ENCODE peak calls at places on chromosomes 6 and 20, in eight cellular contexts. One of them, this sample, is unnamed.

GRCh38 chr6:134247271-134247833 is 70.6 kb downstream of the SGK1 start:
- DNase-seq in astrocyte: no peak
- DNase-seq in NAMALWA: peak
- DNase-seq in H9: no peak
- DNase-seq in HEK293T: no peak
- DNase-seq in HT1080: no peak
- DNase-seq in stimulated activated CD4-positive, alpha-beta T cell treated with anti-CD3 and anti-CD28 coated beads, TNF-alpha, amount 100 ng/mL, for 4 hours: peak
- DNase-seq in KBM-7: no peak
- DNase-seq in this sample: no peak

GRCh38 chr20:33192912-33193501 is 24.1 kb upstream of the BPIFA3 start:
- DNase-seq in astrocyte: no peak
- DNase-seq in NAMALWA: no peak
- DNase-seq in H9: no peak
- DNase-seq in HEK293T: no peak
- DNase-seq in HT1080: no peak
- DNase-seq in stimulated activated CD4-positive, alpha-beta T cell treated with anti-CD3 and anti-CD28 coated beads, TNF-alpha, amount 100 ng/mL, for 4 hours: no peak
- DNase-seq in KBM-7: no peak
- DNase-seq in this sample: no peak

GRCh38 chr6:6604566-6604965 is 16.0 kb downstream of the LY86 start:
- DNase-seq in astrocyte: no peak
- DNase-seq in NAMALWA: no peak
- DNase-seq in H9: no peak
- DNase-seq in HEK293T: no peak
- DNase-seq in HT1080: no peak
- DNase-seq in stimulated activated CD4-positive, alpha-beta T cell treated with anti-CD3 and anti-CD28 coated beads, TNF-alpha, amount 100 ng/mL, for 4 hours: no peak
- DNase-seq in KBM-7: no peak
- DNase-seq in this sample: no peak

GRCh38 chr6:131129657-131130545 is 5.4 kb upstream of the AKAP7 start:
- DNase-seq in astrocyte: no peak
- DNase-seq in NAMALWA: no peak
- DNase-seq in H9: no peak
- DNase-seq in HEK293T: no peak
- DNase-seq in HT1080: no peak
- DNase-seq in stimulated activated CD4-positive, alpha-beta T cell treated with anti-CD3 and anti-CD28 coated beads, TNF-alpha, amount 100 ng/mL, for 4 hours: no peak
- DNase-seq in KBM-7: peak
- DNase-seq in this sample: no peak

GRCh38 chr6:45837541-45838200 is 178.0 kb downstream of the CLIC5 start:
- DNase-seq in astrocyte: no peak
- DNase-seq in NAMALWA: no peak
- DNase-seq in H9: no peak
- DNase-seq in HEK293T: no peak
- DNase-seq in HT1080: no peak
- DNase-seq in stimulated activated CD4-positive, alpha-beta T cell treated with anti-CD3 and anti-CD28 coated beads, TNF-alpha, amount 100 ng/mL, for 4 hours: no peak
- DNase-seq in KBM-7: no peak
- DNase-seq in this sample: no peak

GRCh38 chr20:20920433-20920832 is 185.7 kb downstream of the LINC00237 start:
- DNase-seq in astrocyte: no peak
- DNase-seq in NAMALWA: no peak
- DNase-seq in H9: no peak
- DNase-seq in HEK293T: no peak
- DNase-seq in HT1080: no peak
- DNase-seq in stimulated activated CD4-positive, alpha-beta T cell treated with anti-CD3 and anti-CD28 coated beads, TNF-alpha, amount 100 ng/mL, for 4 hours: no peak
- DNase-seq in KBM-7: no peak
- DNase-seq in this sample: no peak

GRCh38 chr6:24064106-24064505 is 61.9 kb upstream of the NRSN1 start:
- DNase-seq in astrocyte: no peak
- DNase-seq in NAMALWA: peak
- DNase-seq in H9: no peak
- DNase-seq in HEK293T: peak
- DNase-seq in HT1080: peak
- DNase-seq in stimulated activated CD4-positive, alpha-beta T cell treated with anti-CD3 and anti-CD28 coated beads, TNF-alpha, amount 100 ng/mL, for 4 hours: no peak
- DNase-seq in KBM-7: peak
- DNase-seq in this sample: no peak

GRCh38 chr20:63230800-63231268 is 4.9 kb upstream of the BIRC7 start:
- DNase-seq in astrocyte: peak
- DNase-seq in NAMALWA: no peak
- DNase-seq in H9: peak
- DNase-seq in HEK293T: peak
- DNase-seq in HT1080: no peak
- DNase-seq in stimulated activated CD4-positive, alpha-beta T cell treated with anti-CD3 and anti-CD28 coated beads, TNF-alpha, amount 100 ng/mL, for 4 hours: no peak
- DNase-seq in KBM-7: peak
- DNase-seq in this sample: peak

GRCh38 chr6:107784669-107785068 is 39.4 kb downstream of the SCML4 start:
- DNase-seq in astrocyte: peak
- DNase-seq in NAMALWA: no peak
- DNase-seq in H9: no peak
- DNase-seq in HEK293T: no peak
- DNase-seq in HT1080: no peak
- DNase-seq in stimulated activated CD4-positive, alpha-beta T cell treated with anti-CD3 and anti-CD28 coated beads, TNF-alpha, amount 100 ng/mL, for 4 hours: no peak
- DNase-seq in KBM-7: no peak
- DNase-seq in this sample: peak

GRCh38 chr20:41191562-41192500 is 54.5 kb downstream of the PLCG1 start:
- DNase-seq in astrocyte: no peak
- DNase-seq in NAMALWA: no peak
- DNase-seq in H9: no peak
- DNase-seq in HEK293T: no peak
- DNase-seq in HT1080: no peak
- DNase-seq in stimulated activated CD4-positive, alpha-beta T cell treated with anti-CD3 and anti-CD28 coated beads, TNF-alpha, amount 100 ng/mL, for 4 hours: no peak
- DNase-seq in KBM-7: no peak
- DNase-seq in this sample: no peak

GRCh38 chr6:170438402-170438753 is 114.7 kb downstream of the PSMB1 start:
- DNase-seq in astrocyte: peak
- DNase-seq in NAMALWA: peak
- DNase-seq in H9: peak
- DNase-seq in HEK293T: peak
- DNase-seq in HT1080: peak
- DNase-seq in stimulated activated CD4-positive, alpha-beta T cell treated with anti-CD3 and anti-CD28 coated beads, TNF-alpha, amount 100 ng/mL, for 4 hours: peak
- DNase-seq in KBM-7: no peak
- DNase-seq in this sample: peak

GRCh38 chr6:15533379-15534044 is 129.3 kb downstream of the DTNBP1 start:
- DNase-seq in astrocyte: no peak
- DNase-seq in NAMALWA: no peak
- DNase-seq in H9: peak
- DNase-seq in HEK293T: no peak
- DNase-seq in HT1080: no peak
- DNase-seq in stimulated activated CD4-positive, alpha-beta T cell treated with anti-CD3 and anti-CD28 coated beads, TNF-alpha, amount 100 ng/mL, for 4 hours: no peak
- DNase-seq in KBM-7: no peak
- DNase-seq in this sample: peak

GRCh38 chr6:144334150-144334708 is 49.1 kb downstream of the UTRN start:
- DNase-seq in astrocyte: no peak
- DNase-seq in NAMALWA: peak
- DNase-seq in H9: no peak
- DNase-seq in HEK293T: no peak
- DNase-seq in HT1080: no peak
- DNase-seq in stimulated activated CD4-positive, alpha-beta T cell treated with anti-CD3 and anti-CD28 coated beads, TNF-alpha, amount 100 ng/mL, for 4 hours: peak
- DNase-seq in KBM-7: peak
- DNase-seq in this sample: no peak

GRCh38 chr6:41208439-41209106 is 7.6 kb upstream of the TREML2 start:
- DNase-seq in astrocyte: no peak
- DNase-seq in NAMALWA: no peak
- DNase-seq in H9: no peak
- DNase-seq in HEK293T: no peak
- DNase-seq in HT1080: no peak
- DNase-seq in stimulated activated CD4-positive, alpha-beta T cell treated with anti-CD3 and anti-CD28 coated beads, TNF-alpha, amount 100 ng/mL, for 4 hours: no peak
- DNase-seq in KBM-7: no peak
- DNase-seq in this sample: no peak

GRCh38 chr6:49202923-49203322 is 260.1 kb downstream of the MMUT start:
- DNase-seq in astrocyte: no peak
- DNase-seq in NAMALWA: no peak
- DNase-seq in H9: no peak
- DNase-seq in HEK293T: no peak
- DNase-seq in HT1080: no peak
- DNase-seq in stimulated activated CD4-positive, alpha-beta T cell treated with anti-CD3 and anti-CD28 coated beads, TNF-alpha, amount 100 ng/mL, for 4 hours: no peak
- DNase-seq in KBM-7: no peak
- DNase-seq in this sample: no peak

GRCh38 chr6:47854996-47855395 is 73.2 kb downstream of the OPN5 start:
- DNase-seq in astrocyte: no peak
- DNase-seq in NAMALWA: no peak
- DNase-seq in H9: no peak
- DNase-seq in HEK293T: no peak
- DNase-seq in HT1080: no peak
- DNase-seq in stimulated activated CD4-positive, alpha-beta T cell treated with anti-CD3 and anti-CD28 coated beads, TNF-alpha, amount 100 ng/mL, for 4 hours: no peak
- DNase-seq in KBM-7: no peak
- DNase-seq in this sample: no peak

GRCh38 chr6:7758456-7758855 is 32.6 kb downstream of the BMP6 start:
- DNase-seq in astrocyte: peak
- DNase-seq in NAMALWA: no peak
- DNase-seq in H9: no peak
- DNase-seq in HEK293T: no peak
- DNase-seq in HT1080: peak
- DNase-seq in stimulated activated CD4-positive, alpha-beta T cell treated with anti-CD3 and anti-CD28 coated beads, TNF-alpha, amount 100 ng/mL, for 4 hours: no peak
- DNase-seq in KBM-7: no peak
- DNase-seq in this sample: no peak

GRCh38 chr6:159887146-159887545 is 3.6 kb upstream of the MAS1 start:
- DNase-seq in astrocyte: no peak
- DNase-seq in NAMALWA: no peak
- DNase-seq in H9: no peak
- DNase-seq in HEK293T: no peak
- DNase-seq in HT1080: no peak
- DNase-seq in stimulated activated CD4-positive, alpha-beta T cell treated with anti-CD3 and anti-CD28 coated beads, TNF-alpha, amount 100 ng/mL, for 4 hours: no peak
- DNase-seq in KBM-7: no peak
- DNase-seq in this sample: peak

GRCh38 chr6:119497988-119498727 is 148.6 kb upstream of the MAN1A1 start:
- DNase-seq in astrocyte: no peak
- DNase-seq in NAMALWA: no peak
- DNase-seq in H9: no peak
- DNase-seq in HEK293T: no peak
- DNase-seq in HT1080: no peak
- DNase-seq in stimulated activated CD4-positive, alpha-beta T cell treated with anti-CD3 and anti-CD28 coated beads, TNF-alpha, amount 100 ng/mL, for 4 hours: no peak
- DNase-seq in KBM-7: no peak
- DNase-seq in this sample: no peak

GRCh38 chr20:1567392-1568165 is 10.1 kb upstream of the SIRPD start:
- DNase-seq in astrocyte: peak
- DNase-seq in NAMALWA: no peak
- DNase-seq in H9: no peak
- DNase-seq in HEK293T: no peak
- DNase-seq in HT1080: peak
- DNase-seq in stimulated activated CD4-positive, alpha-beta T cell treated with anti-CD3 and anti-CD28 coated beads, TNF-alpha, amount 100 ng/mL, for 4 hours: no peak
- DNase-seq in KBM-7: peak
- DNase-seq in this sample: peak

GRCh38 chr6:111487656-111488055 is 4.6 kb upstream of the REV3L start:
- DNase-seq in astrocyte: peak
- DNase-seq in NAMALWA: peak
- DNase-seq in H9: no peak
- DNase-seq in HEK293T: no peak
- DNase-seq in HT1080: peak
- DNase-seq in stimulated activated CD4-positive, alpha-beta T cell treated with anti-CD3 and anti-CD28 coated beads, TNF-alpha, amount 100 ng/mL, for 4 hours: no peak
- DNase-seq in KBM-7: peak
- DNase-seq in this sample: no peak

GRCh38 chr6:1787109-1787466 is 177.4 kb downstream of the FOXC1 start:
- DNase-seq in astrocyte: no peak
- DNase-seq in NAMALWA: no peak
- DNase-seq in H9: no peak
- DNase-seq in HEK293T: peak
- DNase-seq in HT1080: no peak
- DNase-seq in stimulated activated CD4-positive, alpha-beta T cell treated with anti-CD3 and anti-CD28 coated beads, TNF-alpha, amount 100 ng/mL, for 4 hours: no peak
- DNase-seq in KBM-7: no peak
- DNase-seq in this sample: no peak

GRCh38 chr20:3857405-3857804 is 10.8 kb downstream of the MAVS start:
- DNase-seq in astrocyte: no peak
- DNase-seq in NAMALWA: no peak
- DNase-seq in H9: no peak
- DNase-seq in HEK293T: no peak
- DNase-seq in HT1080: no peak
- DNase-seq in stimulated activated CD4-positive, alpha-beta T cell treated with anti-CD3 and anti-CD28 coated beads, TNF-alpha, amount 100 ng/mL, for 4 hours: no peak
- DNase-seq in KBM-7: no peak
- DNase-seq in this sample: no peak

GRCh38 chr6:96450082-96450759 is 71.4 kb upstream of the UFL1 start:
- DNase-seq in astrocyte: no peak
- DNase-seq in NAMALWA: no peak
- DNase-seq in H9: no peak
- DNase-seq in HEK293T: no peak
- DNase-seq in HT1080: no peak
- DNase-seq in stimulated activated CD4-positive, alpha-beta T cell treated with anti-CD3 and anti-CD28 coated beads, TNF-alpha, amount 100 ng/mL, for 4 hours: no peak
- DNase-seq in KBM-7: no peak
- DNase-seq in this sample: no peak

GRCh38 chr6:149234051-149234962 is 83.2 kb upstream of the TAB2 start:
- DNase-seq in astrocyte: peak
- DNase-seq in NAMALWA: no peak
- DNase-seq in H9: no peak
- DNase-seq in HEK293T: no peak
- DNase-seq in HT1080: peak
- DNase-seq in stimulated activated CD4-positive, alpha-beta T cell treated with anti-CD3 and anti-CD28 coated beads, TNF-alpha, amount 100 ng/mL, for 4 hours: no peak
- DNase-seq in KBM-7: peak
- DNase-seq in this sample: no peak

GRCh38 chr6:139608872-139609271 is 234.4 kb upstream of the CITED2 start:
- DNase-seq in astrocyte: peak
- DNase-seq in NAMALWA: no peak
- DNase-seq in H9: no peak
- DNase-seq in HEK293T: no peak
- DNase-seq in HT1080: no peak
- DNase-seq in stimulated activated CD4-positive, alpha-beta T cell treated with anti-CD3 and anti-CD28 coated beads, TNF-alpha, amount 100 ng/mL, for 4 hours: no peak
- DNase-seq in KBM-7: no peak
- DNase-seq in this sample: no peak

GRCh38 chr6:125233216-125233615 is 68.6 kb downstream of the HDDC2 start:
- DNase-seq in astrocyte: no peak
- DNase-seq in NAMALWA: no peak
- DNase-seq in H9: no peak
- DNase-seq in HEK293T: no peak
- DNase-seq in HT1080: no peak
- DNase-seq in stimulated activated CD4-positive, alpha-beta T cell treated with anti-CD3 and anti-CD28 coated beads, TNF-alpha, amount 100 ng/mL, for 4 hours: no peak
- DNase-seq in KBM-7: no peak
- DNase-seq in this sample: no peak

This sample was measured in islet precursor cell.